ENCODE peak calls at places on chromosomes 6 and 20, in six cellular contexts. P is GM12878, K is HepG2, T is K562, H is SK-N-SH, F is H1. X is an unnamed sample. For H3K27me3, the result is how much of the 10 kb centered on the place peaks cover.

GRCh38 chr6:16129623-16130243 is 847 bp downstream of the MYLIP start:
- DNase-seq in P (no peak), K (no peak), T (no peak), H (no peak), F (peak), X (no peak)

GRCh38 chr6:8707956-8708772 is 272.8 kb upstream of the SLC35B3 start:
- DNase-seq in P (no peak), K (peak), T (no peak), H (no peak), F (peak), X (peak)

GRCh38 chr6:160071805-160072687 is 49.6 kb upstream of the SLC22A1 start:
- DNase-seq in P (no peak), K (no peak), T (no peak), H (no peak), F (peak), X (no peak)

GRCh38 chr6:74001091-74001490 is 305.1 kb downstream of the CD109 start:
- DNase-seq in P (no peak), K (no peak), T (no peak), H (no peak), F (no peak), X (no peak)

GRCh38 chr6:19450651-19451050 is 386.5 kb upstream of the ID4 start:
- DNase-seq in P (no peak), K (no peak), T (no peak), H (no peak), F (no peak), X (no peak)

GRCh38 chr20:18750735-18751134 is 62.8 kb upstream of the SCP2D1 start:
- DNase-seq in P (peak), K (peak), T (no peak), H (no peak), F (no peak), X (no peak)

GRCh38 chr6:170208651-170209353 is 82.1 kb downstream of the DLL1 start:
- DNase-seq in P (no peak), K (no peak), T (no peak), H (peak), F (peak), X (no peak)

GRCh38 chr20:52959125-52959524 is 13.0 kb upstream of the TSHZ2 start:
- DNase-seq in P (no peak), K (peak), T (peak), H (peak), F (no peak), X (no peak)

GRCh38 chr6:125546827-125547226 is 202.6 kb upstream of the HEY2 start:
- DNase-seq in P (no peak), K (peak), T (no peak), H (no peak), F (no peak), X (no peak)

GRCh38 chr6:51959744-51960383 is 127.5 kb downstream of the PKHD1 start:
- DNase-seq in P (peak), K (peak), T (peak), H (peak), F (peak), X (peak)

GRCh38 chr20:52340036-52340634 is 148.6 kb upstream of the ZFP64 start:
- DNase-seq in P (no peak), K (peak), T (peak), H (no peak), F (no peak), X (no peak)

GRCh38 chr6:96104910-96105309 is 89.1 kb downstream of the FUT9 start:
- DNase-seq in P (no peak), K (no peak), T (no peak), H (no peak), F (no peak), X (no peak)

GRCh38 chr6:139409026-139409425 is 34.6 kb upstream of the CITED2 start:
- DNase-seq in P (no peak), K (no peak), T (no peak), H (no peak), F (no peak), X (no peak)

GRCh38 chr6:144468709-144469108 is 183.6 kb downstream of the UTRN start:
- DNase-seq in P (no peak), K (no peak), T (no peak), H (no peak), F (no peak), X (no peak)

GRCh38 chr6:25889877-25890853 is 16.1 kb upstream of the SLC17A3 start:
- DNase-seq in P (no peak), K (peak), T (peak), H (peak), F (no peak), X (no peak)

GRCh38 chr20:45037050-45037449 is 63.9 kb downstream of the KCNS1 start:
- DNase-seq in P (no peak), K (no peak), T (no peak), H (no peak), F (no peak), X (no peak)

GRCh38 chr6:139149383-139149782 is 14.5 kb downstream of the HECA start:
- DNase-seq in P (no peak), K (no peak), T (no peak), H (no peak), F (no peak), X (no peak)

GRCh38 chr20:3871549-3872265 is 17.5 kb upstream of the PANK2 start:
- DNase-seq in P (no peak), K (peak), T (no peak), H (no peak), F (no peak), X (no peak)

GRCh38 chr6:33783781-33784520 is 5.0 kb downstream of the LEMD2 start:
- DNase-seq in P (no peak), K (no peak), T (no peak), H (no peak), F (no peak), X (no peak)

GRCh38 chr6:36120539-36120938 is 9.8 kb upstream of the MAPK13 start:
- DNase-seq in P (no peak), K (no peak), T (no peak), H (no peak), F (no peak), X (no peak)

GRCh38 chr20:20224806-20225205 is 143.1 kb upstream of the INSM1 start:
- DNase-seq in P (no peak), K (no peak), T (no peak), H (no peak), F (no peak), X (no peak)

GRCh38 chr20:60085551-60086132 is 127.4 kb downstream of the CDH26 start:
- DNase-seq in P (no peak), K (no peak), T (peak), H (no peak), F (no peak), X (no peak)

GRCh38 chr6:17994019-17994418 is 6.6 kb upstream of the KIF13A start:
- DNase-seq in P (no peak), K (no peak), T (no peak), H (no peak), F (no peak), X (no peak)

GRCh38 chr6:45480697-45481415 is 103.1 kb upstream of the SUPT3H start:
- DNase-seq in P (no peak), K (no peak), T (no peak), H (no peak), F (no peak), X (no peak)

GRCh38 chr20:43949741-43950618 is 35.3 kb downstream of the TOX2 start:
- DNase-seq in P (peak), K (no peak), T (peak), H (peak), F (no peak), X (peak)

GRCh38 chr20:16349518-16350295 is 223.5 kb downstream of the KIF16B start:
- DNase-seq in P (no peak), K (no peak), T (no peak), H (peak), F (no peak), X (no peak)

GRCh38 chr6:33771342-33772113 is 17.4 kb downstream of the LEMD2 start:
- DNase-seq in P (no peak), K (no peak), T (peak), H (peak), F (peak), X (peak)

GRCh38 chr6:12472601-12473038 is 182.5 kb downstream of the EDN1 start:
- DNase-seq in P (no peak), K (peak), T (no peak), H (no peak), F (no peak), X (no peak)

GRCh38 chr6:107115695-107116327 is 496 bp upstream of the BEND3 start:
- DNase-seq in P (no peak), K (peak), T (peak), H (peak), F (peak), X (peak)

GRCh38 chr20:49276201-49276894 is 1.5 kb downstream of the ZNFX1 start:
- DNase-seq in P (no peak), K (no peak), T (peak), H (no peak), F (no peak), X (peak)

GRCh38 chr6:1312193-1312443 is 220 bp downstream of the FOXQ1 start:
- DNase-seq in P (no peak), K (no peak), T (no peak), H (peak), F (no peak), X (no peak)

GRCh38 chr20:7520361-7520760 is 419.9 kb downstream of the HAO1 start:
- DNase-seq in P (no peak), K (no peak), T (no peak), H (no peak), F (no peak), X (no peak)

GRCh38 chr6:140572129-140572528 is 1197.7 kb upstream of the CITED2 start:
- DNase-seq in P (no peak), K (no peak), T (no peak), H (no peak), F (no peak), X (no peak)

GRCh38 chr6:25456249-25456648 is 177.1 kb downstream of the CARMIL1 start:
- DNase-seq in P (no peak), K (no peak), T (no peak), H (peak), F (no peak), X (no peak)

GRCh38 chr6:138035070-138035469 is 72.1 kb downstream of the PERP start:
- DNase-seq in P (no peak), K (no peak), T (no peak), H (no peak), F (no peak), X (no peak)

GRCh38 chr6:107917468-107918375 is 40.3 kb downstream of the SEC63 start:
- DNase-seq in P (peak), K (no peak), T (no peak), H (no peak), F (no peak), X (no peak)

DNA sequence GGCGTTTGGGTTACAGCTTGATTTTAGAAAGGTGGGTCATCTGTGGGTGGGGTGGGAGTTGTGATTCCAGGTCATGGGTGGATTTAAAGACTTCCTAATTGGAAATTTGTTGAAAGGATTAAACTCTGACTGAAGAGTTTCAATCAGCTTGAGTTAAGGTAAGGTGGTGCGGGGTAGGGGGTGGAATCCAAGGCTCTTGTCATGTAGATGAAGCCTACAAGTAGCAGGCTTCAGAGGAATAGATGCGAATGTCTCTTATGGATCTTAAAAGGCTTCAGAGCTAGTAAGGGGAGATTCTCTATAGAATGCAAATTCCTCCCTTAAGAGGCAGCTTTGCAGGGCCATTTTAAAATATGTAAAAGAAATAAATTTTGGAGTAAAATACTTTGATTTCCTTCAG is 645.3 kb downstream of the FRK start:
- DNase-seq in P (no peak), K (no peak), T (no peak), H (no peak), F (no peak), X (no peak)
- TF ChIP-seq GABPA in P (no peak), K (no peak), T (no peak), H (no peak), F (no peak), X (no peak)

GRCh38 chr6:99587792-99588191 is 18.8 kb upstream of the PRDM13 start:
- DNase-seq in P (no peak), K (no peak), T (no peak), H (no peak), F (no peak), X (no peak)
- H3K27me3 ChIP-seq in P (under half), K (under half), T (under half), H (under half), F (half or more), X (under half)

DNA sequence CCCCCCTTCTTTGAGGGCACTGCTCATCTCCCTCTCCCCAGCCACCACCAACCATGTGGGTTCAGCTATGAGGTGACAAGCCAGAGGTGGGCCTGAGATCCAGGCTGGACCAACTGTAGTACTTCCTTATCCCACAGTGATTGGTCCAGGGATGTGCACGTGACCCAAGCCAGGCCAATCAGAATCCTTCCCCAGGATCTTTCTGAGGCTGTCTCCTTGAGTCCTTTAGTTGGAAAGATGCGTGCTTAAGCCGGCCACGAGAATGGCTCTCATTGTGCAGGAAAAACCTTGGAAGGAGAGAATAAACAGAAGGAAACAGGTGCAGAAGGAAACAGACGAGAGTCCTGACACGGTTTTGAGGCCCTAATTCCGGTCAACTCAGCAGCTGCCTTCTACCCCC is 39.2 kb downstream of the ZC3H12D start:
- DNase-seq in P (no peak), K (no peak), T (peak), H (no peak), F (no peak), X (no peak)
- TF ChIP-seq GABPA in P (no peak), K (no peak), T (no peak), H (no peak), F (no peak), X (no peak)

GRCh38 chr6:168647271-168647670 is 206.3 kb downstream of the SMOC2 start:
- DNase-seq in P (no peak), K (no peak), T (no peak), H (peak), F (no peak), X (no peak)

GRCh38 chr6:168650686-168651085 is 209.7 kb downstream of the SMOC2 start:
- DNase-seq in P (no peak), K (no peak), T (no peak), H (no peak), F (no peak), X (no peak)

GRCh38 chr6:168649209-168649608 is 208.2 kb downstream of the SMOC2 start:
- DNase-seq in P (no peak), K (no peak), T (no peak), H (peak), F (no peak), X (no peak)

GRCh38 chr6:168648730-168649129 is 207.7 kb downstream of the SMOC2 start:
- DNase-seq in P (no peak), K (no peak), T (no peak), H (peak), F (no peak), X (no peak)

DNA sequence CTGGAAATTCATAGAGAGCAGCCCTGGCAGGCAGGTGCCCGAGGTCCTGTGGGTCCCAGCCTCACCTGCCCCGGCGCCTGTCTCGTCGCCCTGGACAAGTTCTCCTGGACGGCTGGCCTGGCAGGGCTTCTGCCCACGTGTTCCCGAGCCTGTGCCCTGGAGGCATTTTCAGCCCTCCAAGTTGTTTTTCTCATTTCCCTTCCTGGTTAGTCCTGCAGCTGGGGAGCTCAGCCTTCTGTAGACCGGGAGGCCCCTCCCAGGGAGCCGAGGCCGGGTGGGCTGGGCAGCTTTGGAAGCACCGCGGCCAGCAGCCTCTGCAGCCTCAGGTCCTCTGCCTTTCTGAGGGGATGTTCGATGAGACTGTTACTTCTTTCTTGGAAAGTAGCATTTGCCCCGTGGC is 207.3 kb downstream of the SMOC2 start:
- DNase-seq in P (no peak), K (no peak), T (no peak), H (peak), F (no peak), X (no peak)
- H3K27me3 ChIP-seq in P (under half), K (under half), T (half or more), H (under half), F (under half), X (under half)

GRCh38 chr20:32674362-32674789 is 635 bp upstream of the C20orf203 start:
- DNase-seq in P (no peak), K (peak), T (peak), H (peak), F (peak), X (peak)
- TF ChIP-seq GABPA in P (no peak), K (no peak), T (no peak), H (no peak), F (no peak), X (no peak)

GRCh38 chr6:111596784-111597183 is 8.9 kb downstream of the TRAF3IP2 start:
- DNase-seq in P (no peak), K (no peak), T (no peak), H (no peak), F (no peak), X (no peak)
- H3K27me3 ChIP-seq in P (under half), K (under half), T (under half), H (under half), F (under half), X (under half)

DNA sequence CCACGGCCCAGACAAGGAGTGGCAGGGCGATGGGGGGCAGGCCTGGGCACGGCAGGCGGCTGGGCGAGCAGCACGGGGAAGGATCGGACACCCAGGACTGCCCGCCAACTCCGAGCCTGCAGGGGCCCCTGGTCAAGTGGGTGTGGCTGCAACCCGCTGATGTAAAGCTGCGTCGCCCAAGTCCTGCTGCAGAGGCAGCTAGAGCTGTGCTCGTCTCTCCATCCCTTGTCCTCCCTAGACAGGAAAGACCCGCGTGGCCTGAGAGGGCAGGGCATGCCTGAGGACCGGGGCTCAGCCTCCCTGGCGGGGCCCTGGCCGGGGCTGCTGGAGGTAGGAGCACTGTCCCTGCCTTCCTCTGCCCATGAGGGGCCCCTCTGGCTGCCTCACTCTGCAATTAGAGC is 281.2 kb downstream of the CDH4 start:
- DNase-seq in P (no peak), K (no peak), T (no peak), H (no peak), F (no peak), X (no peak)
- TF ChIP-seq GABPA in P (no peak), K (no peak), T (no peak), H (no peak), F (no peak), X (no peak)